ENCODE peak calls at places on chromosomes 12 and 14, in eight cellular contexts. X is choroid plexus epithelial cell; U is CD8-positive, alpha-beta T cell; M is astrocyte of the cerebellum; H is astrocyte; G is suprapubic skin; O is astrocyte of the spinal cord; A is MM.1S. Z is an unnamed sample.

GRCh38 chr12:72467985-72468384 is 195.8 kb downstream of the TRHDE start:
- DNase-seq in X (no peak), U (no peak), M (no peak), H (no peak), G (no peak), O (no peak), A (no peak), Z (no peak)

GRCh38 chr12:30756074-30756473 is 1.3 kb upstream of the CAPRIN2 start:
- DNase-seq in X (no peak), U (no peak), M (no peak), H (no peak), G (no peak), O (no peak), A (no peak), Z (no peak)

GRCh38 chr12:47820631-47821345 is 1.1 kb upstream of the HDAC7 start:
- DNase-seq in X (peak), U (no peak), M (peak), H (peak), G (peak), O (peak), A (no peak), Z (peak)

GRCh38 chr12:114682101-114682919 is 1.7 kb downstream of the TBX3 start:
- DNase-seq in X (no peak), U (no peak), M (no peak), H (no peak), G (no peak), O (no peak), A (no peak), Z (no peak)

GRCh38 chr12:132197581-132198281 is 53.5 kb downstream of the NOC4L start:
- DNase-seq in X (no peak), U (no peak), M (no peak), H (no peak), G (no peak), O (no peak), A (no peak), Z (no peak)

GRCh38 chr12:4648099-4648498 is 752 bp downstream of the AKAP3 start:
- DNase-seq in X (peak), U (no peak), M (no peak), H (no peak), G (no peak), O (no peak), A (peak), Z (no peak)

GRCh38 chr14:62807636-62808035 is 237.6 kb downstream of the KCNH5 start:
- DNase-seq in X (no peak), U (no peak), M (no peak), H (no peak), G (no peak), O (no peak), A (no peak), Z (no peak)

GRCh38 chr14:69682607-69683263 is 71.3 kb downstream of the SUSD6 start:
- DNase-seq in X (no peak), U (no peak), M (no peak), H (no peak), G (no peak), O (no peak), A (peak), Z (no peak)

GRCh38 chr12:10554971-10555481 is 49.3 kb downstream of the EIF2S3B start:
- DNase-seq in X (no peak), U (no peak), M (no peak), H (no peak), G (no peak), O (no peak), A (no peak), Z (no peak)

GRCh38 chr14:49306152-49306751 is 279.9 kb downstream of the RPS29 start:
- DNase-seq in X (peak), U (no peak), M (peak), H (peak), G (no peak), O (peak), A (peak), Z (no peak)

GRCh38 chr12:1553987-1554982 is 40.1 kb downstream of the FBXL14 start:
- DNase-seq in X (no peak), U (no peak), M (no peak), H (no peak), G (no peak), O (no peak), A (peak), Z (no peak)

GRCh38 chr14:99581960-99582359 is 22.0 kb downstream of the CCDC85C start:
- DNase-seq in X (no peak), U (no peak), M (no peak), H (no peak), G (no peak), O (no peak), A (no peak), Z (no peak)

GRCh38 chr14:34851395-34851794 is 23.8 kb downstream of the BAZ1A start:
- DNase-seq in X (peak), U (no peak), M (no peak), H (peak), G (no peak), O (peak), A (no peak), Z (no peak)

GRCh38 chr14:102474934-102475333 is 34.6 kb downstream of the ANKRD9 start:
- DNase-seq in X (no peak), U (no peak), M (peak), H (peak), G (no peak), O (peak), A (no peak), Z (no peak)

GRCh38 chr12:125065021-125065752 is at the start of gene AACS:
- DNase-seq in X (peak), U (peak), M (peak), H (peak), G (peak), O (peak), A (peak), Z (peak)

GRCh38 chr14:54120260-54120659 is 163.6 kb upstream of the BMP4 start:
- DNase-seq in X (no peak), U (no peak), M (peak), H (peak), G (no peak), O (peak), A (no peak), Z (no peak)

GRCh38 chr12:127723236-127723635 is 543.7 kb upstream of the TMEM132C start:
- DNase-seq in X (no peak), U (no peak), M (no peak), H (no peak), G (no peak), O (no peak), A (no peak), Z (no peak)

GRCh38 chr12:42129595-42130204 is 15.0 kb downstream of the GXYLT1 start:
- DNase-seq in X (peak), U (no peak), M (peak), H (peak), G (no peak), O (peak), A (peak), Z (no peak)

GRCh38 chr12:116582610-116583009 is 23.4 kb downstream of the MAP1LC3B2 start:
- DNase-seq in X (peak), U (no peak), M (no peak), H (peak), G (no peak), O (peak), A (no peak), Z (no peak)

GRCh38 chr14:102363182-102363952 is 626 bp downstream of the TECPR2 start:
- DNase-seq in X (peak), U (no peak), M (no peak), H (peak), G (no peak), O (peak), A (no peak), Z (no peak)

GRCh38 chr14:93970967-93971634 is 5.3 kb downstream of the ASB2 start:
- DNase-seq in X (no peak), U (peak), M (no peak), H (no peak), G (no peak), O (no peak), A (peak), Z (no peak)

GRCh38 chr14:50402965-50403364 is 6.3 kb upstream of the CDKL1 start:
- DNase-seq in X (no peak), U (no peak), M (no peak), H (no peak), G (no peak), O (peak), A (no peak), Z (no peak)

GRCh38 chr14:94936901-94937321 is 167.0 kb upstream of the GSC start:
- DNase-seq in X (no peak), U (no peak), M (no peak), H (no peak), G (peak), O (no peak), A (no peak), Z (no peak)

GRCh38 chr14:89813485-89814080 is 140.9 kb downstream of the EFCAB11 start:
- DNase-seq in X (peak), U (no peak), M (peak), H (peak), G (no peak), O (peak), A (no peak), Z (no peak)

GRCh38 chr12:25500651-25501050 is 52.4 kb downstream of the LMNTD1 start:
- DNase-seq in X (no peak), U (no peak), M (no peak), H (peak), G (no peak), O (no peak), A (no peak), Z (no peak)

GRCh38 chr12:52243774-52244614 is 11.0 kb downstream of the KRT7 start:
- DNase-seq in X (peak), U (peak), M (peak), H (peak), G (peak), O (peak), A (peak), Z (peak)

GRCh38 chr12:112121780-112122565 is 3.4 kb upstream of the TRAFD1 start:
- DNase-seq in X (peak), U (no peak), M (peak), H (peak), G (peak), O (peak), A (no peak), Z (no peak)

GRCh38 chr14:72433511-72433910 is 460.4 kb downstream of the DPF3 start:
- DNase-seq in X (peak), U (no peak), M (peak), H (peak), G (no peak), O (peak), A (no peak), Z (no peak)

DNA sequence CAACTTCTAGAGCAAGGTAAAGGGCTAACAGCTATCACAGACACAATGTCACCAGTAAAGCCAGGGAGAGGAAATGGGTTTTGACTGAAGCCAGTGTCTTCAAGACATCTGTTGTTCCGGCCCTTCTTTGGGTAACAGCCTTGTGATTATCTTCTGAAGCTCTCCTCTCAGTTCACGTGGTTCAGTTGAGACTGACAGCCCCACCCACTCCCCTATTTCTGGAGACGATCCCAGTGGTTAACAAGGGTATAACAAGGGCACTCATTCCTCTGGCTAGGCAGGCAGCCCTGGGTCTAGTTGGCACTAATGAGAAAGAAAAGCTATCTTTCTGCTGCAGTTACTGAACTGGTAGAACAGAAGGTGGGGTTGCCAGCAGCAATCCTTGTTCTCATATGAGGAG is 6.9 kb downstream of the GNPTAB start:
- DNase-seq in X (peak), U (peak), M (no peak), H (no peak), G (peak), O (no peak), A (peak), Z (no peak)
- TF ChIP-seq CTCF in X (peak), U (peak), M (no peak), H (peak), G (peak), O (no peak), A (peak), Z (peak)

GRCh38 chr12:14892726-14893442 is 7.2 kb upstream of the MGP start:
- DNase-seq in X (peak), U (no peak), M (no peak), H (no peak), G (peak), O (peak), A (no peak), Z (no peak)
- TF ChIP-seq CTCF in X (peak), U (no peak), M (no peak), H (no peak), G (no peak), O (peak), A (peak), Z (no peak)

DNA sequence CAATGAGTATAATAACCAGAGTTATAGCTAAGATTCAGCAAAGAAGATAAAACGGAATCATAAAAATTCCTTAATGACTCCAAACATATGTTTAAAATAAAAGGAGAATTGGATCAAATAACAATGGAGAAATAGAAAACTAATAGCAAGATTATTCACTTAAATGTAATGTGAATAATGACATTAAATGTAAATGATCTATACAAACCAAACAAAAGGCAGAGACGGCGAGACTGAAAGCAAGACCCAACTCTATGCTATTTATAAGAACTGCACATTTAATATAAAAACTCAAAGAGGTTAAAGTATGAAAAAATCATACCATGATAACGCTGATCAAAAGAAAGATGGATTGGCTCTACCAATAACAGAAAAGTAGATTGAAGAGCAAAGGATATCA is 3.9 kb upstream of the TSHR start:
- DNase-seq in X (no peak), U (no peak), M (no peak), H (no peak), G (no peak), O (no peak), A (no peak), Z (no peak)
- TF ChIP-seq CTCF in X (no peak), U (no peak), M (no peak), H (no peak), G (no peak), O (no peak), A (no peak), Z (no peak)

GRCh38 chr14:77760381-77761204 is at the start of gene SNW1:
- DNase-seq in X (peak), U (peak), M (peak), H (peak), G (peak), O (peak), A (peak), Z (peak)

GRCh38 chr14:77763978-77764377 is 3.0 kb upstream of the SNW1 start:
- DNase-seq in X (no peak), U (no peak), M (no peak), H (no peak), G (no peak), O (no peak), A (no peak), Z (no peak)

GRCh38 chr14:77763316-77763715 is 2.4 kb upstream of the SNW1 start:
- DNase-seq in X (no peak), U (no peak), M (no peak), H (no peak), G (no peak), O (no peak), A (no peak), Z (no peak)

DNA sequence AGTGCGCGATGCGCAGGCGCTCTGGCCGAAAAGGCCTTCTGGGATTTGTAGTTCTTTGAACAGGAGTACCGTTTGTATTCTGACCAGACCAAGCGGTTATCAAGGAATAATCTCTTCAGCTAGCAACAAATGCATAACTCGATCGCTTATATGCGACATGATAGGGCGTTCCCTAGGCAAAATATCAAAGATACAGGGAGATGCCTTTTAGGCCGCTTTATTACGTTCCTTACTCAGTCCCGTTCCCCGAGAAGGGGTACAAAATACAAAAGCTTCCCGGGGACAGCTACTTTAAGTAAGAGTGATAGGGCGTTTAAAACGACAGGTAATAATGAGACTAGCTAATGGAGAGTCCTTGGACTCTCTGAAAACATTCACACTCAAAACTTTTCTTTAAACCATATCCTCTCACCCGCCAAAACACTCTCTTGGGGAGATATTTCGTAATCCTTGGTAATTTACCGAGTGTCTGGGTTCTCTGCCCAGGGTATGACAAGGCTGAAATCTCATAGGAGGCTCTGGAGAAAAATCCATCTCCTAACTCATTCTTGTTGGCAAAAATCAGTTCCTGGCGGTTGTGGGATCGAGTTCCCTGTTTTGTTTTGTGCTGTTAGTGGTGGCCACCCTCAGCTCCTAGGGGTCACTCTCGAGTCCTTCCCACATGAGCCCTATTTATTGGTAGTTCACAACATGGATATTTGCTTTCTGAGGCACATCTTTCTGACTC is 412 bp upstream of the SNW1 start:
- DNase-seq in X (peak), U (no peak), M (peak), H (peak), G (no peak), O (no peak), A (no peak), Z (no peak)
- TF ChIP-seq CTCF in X (peak), U (no peak), M (peak), H (peak), G (no peak), O (peak), A (peak), Z (peak)

DNA sequence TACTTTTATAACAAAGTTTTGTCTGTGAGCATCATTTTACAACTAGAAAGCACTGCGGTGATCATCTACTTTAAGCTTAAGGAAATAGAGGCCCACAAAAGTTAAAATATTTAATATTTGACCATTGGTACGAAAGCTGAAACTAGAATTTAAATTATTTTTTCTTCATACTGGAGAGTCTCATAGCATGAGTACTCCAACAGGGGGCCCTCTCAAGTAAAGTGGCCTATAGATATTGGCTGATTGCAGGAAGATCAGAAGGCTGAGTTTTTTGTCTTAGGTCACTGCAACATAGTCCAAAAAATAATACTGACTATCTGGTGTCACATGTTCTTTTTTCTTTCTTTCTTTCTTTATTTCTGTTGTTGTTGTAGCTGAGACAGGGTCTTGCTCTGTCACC is 75.3 kb upstream of the ZDHHC17 start:
- DNase-seq in X (peak), U (no peak), M (no peak), H (no peak), G (no peak), O (no peak), A (no peak), Z (no peak)
- TF ChIP-seq CTCF in X (peak), U (peak), M (peak), H (peak), G (no peak), O (peak), A (peak), Z (peak)

DNA sequence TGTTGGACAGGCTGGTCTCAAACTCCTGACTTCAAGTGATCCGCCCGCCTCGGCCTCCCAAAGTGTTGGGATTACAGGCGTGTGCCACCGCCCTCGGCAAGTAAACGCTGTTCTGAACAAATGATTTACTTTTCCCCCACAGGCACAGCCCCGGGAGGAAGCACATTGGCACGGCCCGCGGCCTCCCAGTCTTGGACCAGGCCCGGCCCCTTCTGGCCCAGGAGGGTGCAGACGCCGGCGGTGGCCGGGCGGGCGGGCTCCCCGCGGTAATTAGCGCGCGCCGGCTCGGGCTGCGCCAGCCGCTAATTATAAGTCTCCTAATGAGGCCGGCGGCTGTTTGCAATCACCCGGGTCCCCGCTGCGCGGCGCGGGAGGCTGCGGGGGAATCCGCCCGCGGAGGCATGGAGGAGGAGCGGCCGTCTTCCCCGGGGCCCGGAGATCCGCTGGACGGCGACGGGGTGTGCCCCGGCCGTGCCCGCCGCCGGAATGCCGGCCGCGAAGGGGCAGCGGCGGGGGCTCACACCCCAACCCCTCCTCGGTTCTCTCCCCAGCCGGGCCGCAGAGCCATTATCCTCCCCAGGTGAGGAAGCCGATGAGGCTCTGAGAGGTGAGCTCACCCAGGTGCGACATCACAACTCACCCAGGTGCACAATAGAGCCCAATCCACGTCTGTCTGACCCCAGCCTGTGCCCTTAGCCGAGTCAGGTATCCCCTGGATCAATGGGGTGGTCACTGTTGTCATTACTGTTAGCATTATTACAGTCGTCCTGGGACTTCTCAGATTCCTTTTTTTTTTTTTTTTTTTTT is 3.3 kb upstream of the POP5 start:
- DNase-seq in X (no peak), U (peak), M (no peak), H (no peak), G (peak), O (no peak), A (peak), Z (no peak)
- TF ChIP-seq CTCF in X (peak), U (peak), M (peak), H (no peak), G (no peak), O (peak), A (peak), Z (peak)

DNA sequence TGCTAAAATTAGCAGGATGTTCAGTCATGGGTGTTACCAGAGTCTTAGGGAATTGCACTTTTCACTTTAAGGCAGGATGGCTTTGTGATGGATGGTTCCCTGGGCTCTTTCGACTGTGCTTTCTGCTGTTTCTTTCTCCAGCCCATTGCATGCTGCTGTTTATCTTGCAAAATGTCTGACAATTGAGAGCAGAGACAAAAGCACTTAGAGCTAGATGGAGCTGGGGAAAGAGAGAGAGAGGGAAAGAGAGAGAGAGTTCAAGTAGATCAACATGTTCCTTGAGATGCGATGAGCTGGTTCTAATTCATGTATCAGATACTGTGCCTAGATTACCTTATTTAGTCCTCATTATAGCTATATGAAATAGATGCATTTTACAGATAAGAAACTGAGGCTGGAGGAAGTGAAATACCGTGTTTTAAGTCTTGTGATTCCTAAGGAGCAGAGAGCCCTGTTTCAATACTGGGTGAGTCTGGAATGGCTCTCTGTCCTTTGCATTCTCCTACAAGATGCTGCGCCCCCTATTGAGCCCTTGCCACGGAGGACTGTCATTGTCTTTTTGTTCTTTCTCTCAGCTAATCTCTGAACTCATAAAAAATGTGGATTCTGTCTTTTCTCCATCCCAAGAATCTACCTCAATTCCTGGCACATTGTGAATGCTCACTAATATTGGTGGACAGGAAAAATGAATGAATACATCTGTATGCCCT is 227.9 kb downstream of the ALG10B start:
- DNase-seq in X (no peak), U (no peak), M (no peak), H (no peak), G (no peak), O (no peak), A (peak), Z (no peak)
- TF ChIP-seq CTCF in X (no peak), U (no peak), M (no peak), H (no peak), G (no peak), O (no peak), A (peak), Z (no peak)